ENCODE peak calls at places on chromosome 12, in ten cellular contexts. U is GM23338; V is HT-29; W is activated CD4-positive, alpha-beta T cell treated with anti-CD3 and anti-CD28 coated beads, Interleukin-2, amount 50 U/mL, for 24 hours; H is stimulated activated CD8-positive, alpha-beta memory T cell treated with anti-CD3 and anti-CD28 coated beads, Interleukin-7, amount 100 ng/mL, for 4 hours; X is M059J; Y is NCI-H1092; N is WTC11; R is astrocyte of the hippocampus; I is activated CD8-positive, alpha-beta T cell treated with anti-CD3 and anti-CD28 coated beads for 36 hours. B is an unnamed sample.

GRCh38 chr12:45914090-45914489 is 76.3 kb downstream of the SCAF11 start:
- DNase-seq in U (peak; percentile 20), H (no peak), X (peak; percentile 79), N (no peak), W (no peak), I (no peak), V (no peak), Y (no peak), R (peak; percentile 75), B (peak; percentile 89)

GRCh38 chr12:94151577-94151976 is 3.2 kb downstream of the PLXNC1 start:
- DNase-seq in N (no peak), X (no peak), H (no peak), R (no peak), U (no peak), I (no peak), W (no peak), V (no peak), Y (peak; percentile 4), B (no peak)

GRCh38 chr12:127260531-127260930 is 1006.4 kb upstream of the TMEM132C start:
- DNase-seq in I (no peak), R (no peak), X (peak; percentile 40), U (no peak), Y (no peak), H (no peak), N (no peak), W (no peak), V (no peak), B (no peak)

GRCh38 chr12:109604132-109604585 is 30.6 kb downstream of the MVK start:
- DNase-seq in V (no peak), I (no peak), X (no peak), W (no peak), H (no peak), R (no peak), Y (no peak), U (no peak), N (no peak), B (no peak)

GRCh38 chr12:30795660-30796507 is 41.1 kb upstream of the CAPRIN2 start:
- DNase-seq in I (peak; percentile 88), Y (no peak), N (peak; percentile 81), R (peak; percentile 93), X (peak; percentile 89), W (no peak), H (peak; percentile 17), U (peak; percentile 91), V (peak; percentile 78), B (peak; percentile 69)

GRCh38 chr12:89529738-89530137 is 3.9 kb upstream of the POC1B start:
- DNase-seq in X (peak; percentile 56), I (no peak), V (peak; percentile 67), H (no peak), W (peak; percentile 6), R (peak; percentile 67), N (no peak), Y (peak; percentile 13), U (peak; percentile 30), B (peak; percentile 68)

GRCh38 chr12:107468182-107468581 is 217.4 kb upstream of the PWP1 start:
- DNase-seq in N (no peak), X (peak; percentile 42), U (peak; percentile 27), H (no peak), I (no peak), W (no peak), Y (peak; percentile 43), V (no peak), R (peak; percentile 37), B (no peak)

GRCh38 chr12:47860279-47860841 is 40.7 kb upstream of the HDAC7 start:
- DNase-seq in V (no peak), X (no peak), N (no peak), W (peak; percentile 38), Y (no peak), R (no peak), I (peak; percentile 69), U (no peak), H (no peak), B (no peak)

GRCh38 chr12:27967551-27968054 is 4.9 kb downstream of the PTHLH start:
- DNase-seq in R (no peak), I (no peak), X (peak; percentile 49), V (no peak), W (no peak), Y (no peak), N (no peak), U (no peak), H (no peak), B (peak; percentile 73)

GRCh38 chr12:84508943-84509342 is 403.7 kb downstream of the SLC6A15 start:
- DNase-seq in H (no peak), Y (no peak), R (no peak), N (no peak), U (no peak), V (no peak), I (no peak), X (no peak), W (no peak), B (no peak)

GRCh38 chr12:15200703-15201102 is 20.5 kb downstream of the RERG start:
- DNase-seq in R (no peak), Y (no peak), U (no peak), V (no peak), N (no peak), W (no peak), X (no peak), I (no peak), H (no peak), B (no peak)

B was measured in myocyte.